ENCODE peak calls at places on chromosomes 16 and 17, in six cellular contexts. B, F, D, R, N and M are unnamed samples.

GRCh38 chr17:68314916-68315535 is 23.7 kb downstream of the ARSG start:
- DNase-seq in B (no peak), F (no peak), D (no peak), R (no peak), N (no peak), M (peak; percentile 38)

GRCh38 chr17:80804466-80804865 is 187.2 kb upstream of the CHMP6 start:
- DNase-seq in B (no peak), F (no peak), D (no peak), R (no peak), N (no peak), M (no peak)

GRCh38 chr16:57615813-57616212 is 12.6 kb upstream of the ADGRG1 start:
- DNase-seq in B (no peak), F (no peak), D (peak; percentile 8), R (no peak), N (no peak), M (no peak)

GRCh38 chr17:27353469-27354050 is 59.6 kb downstream of the WSB1 start:
- DNase-seq in B (peak; percentile 78), F (peak; percentile 92), D (peak; percentile 99), R (peak; percentile 92), N (peak; percentile 89), M (peak; percentile 98)

GRCh38 chr17:58679263-58680037 is 12.4 kb downstream of the TEX14 start:
- DNase-seq in B (peak; percentile 100), F (no peak), D (no peak), R (peak; percentile 49), N (peak; percentile 97), M (no peak)

GRCh38 chr16:84756830-84757229 is 57.0 kb downstream of the USP10 start:
- DNase-seq in B (no peak), F (no peak), D (no peak), R (no peak), N (no peak), M (no peak)

GRCh38 chr16:19595043-19595767 is 39.7 kb downstream of the VPS35L start:
- DNase-seq in B (no peak), F (no peak), D (peak; percentile 10), R (no peak), N (no peak), M (peak; percentile 91)

GRCh38 chr17:4937553-4937952 is 2.3 kb downstream of the SLC25A11 start:
- DNase-seq in B (no peak), F (no peak), D (no peak), R (no peak), N (no peak), M (no peak)

GRCh38 chr17:79626156-79626890 is 15.5 kb upstream of the RBFOX3 start:
- DNase-seq in B (no peak), F (no peak), D (peak; percentile 36), R (peak; percentile 42), N (no peak), M (no peak)

GRCh38 chr17:61442136-61442775 is 10.0 kb upstream of the TBX4 start:
- DNase-seq in B (no peak), F (no peak), D (no peak), R (no peak), N (no peak), M (no peak)

GRCh38 chr16:74605746-74606520 is 981 bp downstream of the GLG1 start:
- DNase-seq in B (no peak), F (peak; percentile 51), D (no peak), R (no peak), N (no peak), M (peak; percentile 62)

GRCh38 chr16:50368410-50369132 is at the start of gene BRD7:
- DNase-seq in B (no peak), F (peak; percentile 91), D (peak; percentile 97), R (peak; percentile 70), N (peak; percentile 42), M (peak; percentile 79)

GRCh38 chr17:62981933-62982332 is 15.9 kb downstream of the TANC2 start:
- DNase-seq in B (no peak), F (no peak), D (no peak), R (peak; percentile 24), N (peak; percentile 68), M (peak; percentile 54)

GRCh38 chr17:42436401-42436800 is 13.3 kb upstream of the CAVIN1 start:
- DNase-seq in B (no peak), F (no peak), D (no peak), R (no peak), N (peak; percentile 76), M (peak; percentile 98)
- H2AFZ ChIP-seq in B (peak overlapping the region; percentile 13), F (peak overlapping the region; percentile 29), D (peak overlapping the region; percentile 52), R (peak overlapping the region; percentile 21), N (peak overlapping the region; percentile 71), M (peak overlapping the region; percentile 74)

DNA sequence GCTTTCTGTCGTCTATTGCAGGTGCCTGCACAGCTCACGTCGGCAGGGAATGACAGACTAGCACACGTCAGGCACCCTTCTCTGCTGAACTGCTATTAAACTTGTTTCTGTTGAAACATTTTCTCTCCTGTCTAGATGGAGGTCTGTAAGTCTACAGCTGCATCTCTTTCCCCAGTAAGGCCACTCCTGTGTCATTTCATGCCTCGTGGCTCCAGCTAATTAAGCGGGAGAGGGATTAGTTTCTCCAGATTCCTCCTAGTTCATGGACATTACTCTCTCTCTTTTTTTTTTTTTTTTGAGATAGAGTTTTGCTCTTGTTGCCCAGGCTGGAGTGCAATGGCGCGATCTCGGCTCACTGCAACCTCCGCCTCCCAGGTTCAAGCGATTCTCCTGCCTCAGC is 54.5 kb downstream of the FOXK2 start:
- DNase-seq in B (no peak), F (no peak), D (no peak), R (no peak), N (no peak), M (no peak)
- H3K79me2 ChIP-seq in B (peaks cover 91% of the 10 kb centered on the region), F (peaks cover 30% of the 10 kb centered on the region), D (peaks cover 62% of the 10 kb centered on the region), R (peaks cover 67% of the 10 kb centered on the region), N (peaks cover 74% of the 10 kb centered on the region), M (peaks cover 71% of the 10 kb centered on the region)

DNA sequence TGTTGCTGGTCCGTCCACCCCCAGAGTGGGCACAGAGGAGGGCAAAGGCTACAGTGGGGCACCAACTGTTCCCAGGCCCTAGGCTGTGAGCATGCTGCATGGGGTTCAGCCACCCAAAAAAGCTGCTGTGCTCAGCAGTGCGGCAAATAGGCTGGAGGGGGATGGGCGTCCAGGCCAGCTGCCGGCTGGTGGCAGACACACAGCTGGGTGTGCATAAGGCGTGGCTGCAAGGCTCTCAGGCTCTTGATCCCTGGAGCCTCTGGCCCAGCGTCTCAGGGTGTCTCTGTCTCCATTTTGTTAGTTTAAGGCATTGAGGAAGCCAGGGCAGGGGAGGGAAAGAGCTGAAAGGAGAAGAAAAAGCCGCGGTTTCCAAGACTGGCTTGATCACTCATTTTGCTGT is 8.8 kb downstream of the RPL19 start:
- DNase-seq in B (no peak), F (peak; percentile 67), D (no peak), R (no peak), N (no peak), M (no peak)
- H2AFZ ChIP-seq in B (no peak overlapping the region), F (no peak overlapping the region), D (no peak overlapping the region), R (peak overlapping the region; percentile 14), N (no peak overlapping the region), M (no peak overlapping the region)

GRCh38 chr16:67901734-67902133 is 8.7 kb downstream of the PSKH1 start:
- DNase-seq in B (no peak), F (no peak), D (no peak), R (no peak), N (no peak), M (no peak)

GRCh38 chr16:67900156-67900555 is 7.1 kb downstream of the PSKH1 start:
- DNase-seq in B (no peak), F (no peak), D (no peak), R (no peak), N (no peak), M (no peak)

GRCh38 chr16:67892899-67893790 is at the start of gene PSKH1:
- DNase-seq in B (peak; percentile 88), F (peak; percentile 98), D (peak; percentile 100), R (peak; percentile 99), N (peak; percentile 94), M (peak; percentile 97)

GRCh38 chr16:67893791-67894399 is 841 bp downstream of the PSKH1 start:
- DNase-seq in B (no peak), F (peak; percentile 48), D (no peak), R (no peak), N (peak; percentile 44), M (peak; percentile 58)

DNA sequence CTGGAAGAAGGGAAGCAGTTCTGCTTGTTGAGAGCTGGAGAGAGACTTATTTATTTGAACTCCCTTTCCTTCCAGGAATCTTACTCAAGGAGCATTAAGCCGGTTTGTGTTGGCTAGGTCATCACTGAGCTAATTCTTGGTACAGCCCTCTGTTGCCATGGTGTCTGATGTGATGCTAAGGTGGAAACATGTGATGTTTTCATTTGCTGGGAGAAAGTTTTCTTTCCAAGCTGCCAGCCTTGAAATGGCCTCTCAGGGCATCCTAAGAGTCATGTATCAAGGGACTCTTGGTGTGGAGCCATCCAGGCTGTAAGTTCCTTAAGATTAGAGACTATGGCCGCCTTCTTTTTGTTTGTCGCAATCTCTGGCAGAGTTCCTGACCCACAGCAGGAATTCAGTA is 4.2 kb downstream of the PSKH1 start:
- DNase-seq in B (no peak), F (no peak), D (no peak), R (no peak), N (peak; percentile 17), M (peak; percentile 81)
- H3K79me2 ChIP-seq in B (peaks cover 48% of the 10 kb centered on the region), F (peaks cover 71% of the 10 kb centered on the region), D (peaks cover 88% of the 10 kb centered on the region), R (peaks cover 75% of the 10 kb centered on the region), N (peaks cover 78% of the 10 kb centered on the region), M (peaks cover 87% of the 10 kb centered on the region)

GRCh38 chr16:78593352-78593751 is 493.9 kb downstream of the WWOX start:
- DNase-seq in B (no peak), F (peak; percentile 43), D (no peak), R (no peak), N (no peak), M (no peak)

GRCh38 chr16:78594191-78594590 is 494.7 kb downstream of the WWOX start:
- DNase-seq in B (no peak), F (no peak), D (no peak), R (no peak), N (no peak), M (no peak)

GRCh38 chr16:78584991-78585390 is 485.5 kb downstream of the WWOX start:
- DNase-seq in B (no peak), F (no peak), D (no peak), R (no peak), N (no peak), M (no peak)

GRCh38 chr16:78591682-78592103 is 492.2 kb downstream of the WWOX start:
- DNase-seq in B (no peak), F (no peak), D (no peak), R (no peak), N (no peak), M (no peak)

GRCh38 chr16:78589331-78589730 is 489.9 kb downstream of the WWOX start:
- DNase-seq in B (no peak), F (no peak), D (no peak), R (no peak), N (no peak), M (no peak)
- H2AFZ ChIP-seq in B (no peak overlapping the region), F (no peak overlapping the region), D (no peak overlapping the region), R (no peak overlapping the region), N (no peak overlapping the region), M (no peak overlapping the region)